ENCODE peak calls at places on chromosomes 7 and 10, in nine cellular contexts. D is body of pancreas, J is GM12865, Q is HCT116, M is heart right ventricle, G is epithelial cell of esophagus, U is Caco-2, R is fibroblast of lung, B is AG04450. V is an unnamed sample.

GRCh38 chr10:4835494-4835918 is 9.5 kb downstream of the AKR1E2 start:
- DNase-seq in D (no peak), J (no peak), Q (no peak), M (no peak), G (no peak), U (no peak), R (no peak), B (no peak), V (no peak)

GRCh38 chr7:101945034-101945758 is 127.8 kb downstream of the CUX1 start:
- DNase-seq in D (no peak), J (no peak), Q (no peak), M (no peak), G (no peak), U (no peak), R (no peak), B (no peak), V (no peak)

GRCh38 chr7:131540491-131541162 is 15.8 kb downstream of the PODXL start:
- DNase-seq in D (peak), J (no peak), Q (no peak), M (no peak), G (no peak), U (no peak), R (no peak), B (no peak), V (no peak)

GRCh38 chr10:113019692-113020424 is 69.8 kb downstream of the TCF7L2 start:
- DNase-seq in D (no peak), J (no peak), Q (no peak), M (no peak), G (no peak), U (peak), R (no peak), B (no peak), V (no peak)

GRCh38 chr7:26117142-26117807 is 34.7 kb upstream of the NFE2L3 start:
- DNase-seq in D (no peak), J (peak), Q (no peak), M (no peak), G (no peak), U (peak), R (no peak), B (no peak), V (no peak)

GRCh38 chr10:112986791-112987190 is 36.7 kb downstream of the TCF7L2 start:
- DNase-seq in D (no peak), J (no peak), Q (no peak), M (no peak), G (peak), U (no peak), R (peak), B (no peak), V (peak)

GRCh38 chr7:101554584-101555268 is 74.4 kb downstream of the MYL10 start:
- DNase-seq in D (peak), J (no peak), Q (no peak), M (no peak), G (no peak), U (no peak), R (no peak), B (no peak), V (no peak)

GRCh38 chr10:48595533-48595932 is 9.3 kb downstream of the ARHGAP22 start:
- DNase-seq in D (no peak), J (no peak), Q (no peak), M (no peak), G (no peak), U (no peak), R (no peak), B (no peak), V (no peak)

GRCh38 chr10:119417852-119418251 is 124.7 kb downstream of the RGS10 start:
- DNase-seq in D (no peak), J (no peak), Q (no peak), M (no peak), G (no peak), U (no peak), R (no peak), B (no peak), V (no peak)

GRCh38 chr7:80885774-80886173 is 33.1 kb downstream of the SEMA3C start:
- DNase-seq in D (no peak), J (no peak), Q (no peak), M (no peak), G (no peak), U (no peak), R (no peak), B (no peak), V (no peak)

DNA sequence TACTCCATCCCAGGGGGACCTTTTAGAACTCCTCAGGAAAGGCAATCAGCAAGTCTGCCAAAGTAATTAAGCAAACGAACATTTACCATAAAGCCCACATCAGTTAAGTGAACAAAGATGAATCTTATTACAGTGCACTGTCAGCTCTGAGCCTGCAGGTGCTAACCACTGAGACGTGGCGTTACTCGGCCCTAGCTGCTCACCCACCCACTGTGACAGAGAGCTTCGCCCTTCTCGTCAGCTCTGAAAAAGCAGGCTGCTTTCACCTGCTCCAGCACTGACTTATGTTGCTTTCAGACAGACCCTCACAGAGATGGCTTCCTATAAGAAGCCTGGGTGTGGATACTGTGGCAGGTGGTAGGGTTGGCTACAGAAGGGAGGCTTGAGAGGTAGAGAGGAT is 57.7 kb upstream of the KCNIP2 start:
- DNase-seq in D (no peak), J (peak), Q (no peak), M (no peak), G (no peak), U (no peak), R (no peak), B (no peak), V (no peak)
- TF ChIP-seq CTCF in D (no peak), J (no peak), Q (no peak), M (no peak), G (no peak), U (no peak), R (no peak), B (no peak), V (no peak)

DNA sequence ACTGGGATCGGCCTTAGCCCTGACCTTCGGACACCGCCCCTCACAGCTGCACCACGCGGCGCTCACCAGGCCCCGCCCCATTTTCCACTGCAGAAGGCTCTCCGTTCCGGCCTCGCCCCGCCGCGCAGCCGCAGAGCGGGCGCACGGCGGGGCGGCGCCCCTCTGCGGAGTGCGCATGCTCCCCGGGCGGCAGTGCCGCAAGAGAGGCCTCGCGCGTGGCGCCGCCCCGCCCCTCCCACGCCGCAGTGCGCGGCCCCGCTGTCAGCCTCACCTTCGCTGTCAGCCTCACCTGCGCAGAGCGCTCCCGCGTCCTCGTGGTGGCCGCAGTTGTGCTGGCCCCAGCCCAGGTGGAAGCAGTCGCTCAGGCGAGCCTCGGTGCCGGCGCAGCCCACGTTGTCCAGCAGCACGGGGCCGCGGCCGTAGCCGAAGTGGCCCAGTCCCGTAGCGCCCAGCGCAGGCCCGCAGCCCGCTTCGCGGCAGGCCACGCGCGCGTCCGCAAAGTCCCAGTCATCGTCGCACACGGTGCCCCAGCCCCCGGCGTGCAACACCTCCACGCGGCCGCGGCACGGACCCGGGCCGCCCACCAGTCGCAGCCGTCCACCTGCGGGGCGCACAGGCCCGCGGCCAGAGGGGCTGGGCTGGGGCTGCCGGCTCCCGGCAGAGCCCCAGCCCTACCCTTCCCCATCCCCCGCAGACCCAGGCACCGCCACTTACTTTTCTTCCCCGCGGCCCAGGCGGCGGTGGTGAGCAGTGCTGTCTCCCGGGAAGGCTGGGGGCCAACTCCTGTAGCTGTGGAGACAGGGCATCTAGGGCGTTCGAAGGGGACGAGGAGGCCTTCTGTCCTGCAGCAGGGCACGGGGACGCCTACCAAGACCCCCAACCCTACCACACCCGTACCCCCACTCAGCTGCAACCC is 16.1 kb downstream of the SSC4D start:
- DNase-seq in D (peak), J (peak), Q (peak), M (peak), G (peak), U (peak), R (peak), B (peak), V (peak)
- TF ChIP-seq CTCF in D (no peak), J (no peak), Q (no peak), M (peak), G (no peak), U (no peak), R (no peak), B (no peak), V (no peak)

GRCh38 chr10:24039897-24040296 is 169.0 kb upstream of the KIAA1217 start:
- DNase-seq in D (peak), J (no peak), Q (no peak), M (no peak), G (no peak), U (no peak), R (no peak), B (no peak), V (no peak)

GRCh38 chr10:24039331-24039730 is 169.6 kb upstream of the KIAA1217 start:
- DNase-seq in D (no peak), J (no peak), Q (no peak), M (no peak), G (no peak), U (no peak), R (no peak), B (no peak), V (no peak)

GRCh38 chr10:24035761-24036160 is 173.2 kb upstream of the KIAA1217 start:
- DNase-seq in D (no peak), J (no peak), Q (no peak), M (no peak), G (no peak), U (no peak), R (no peak), B (no peak), V (no peak)

GRCh38 chr10:24034571-24034970 is 174.4 kb upstream of the KIAA1217 start:
- DNase-seq in D (peak), J (peak), Q (no peak), M (no peak), G (no peak), U (no peak), R (no peak), B (no peak), V (no peak)
- TF ChIP-seq CTCF in D (peak), J (no peak), Q (no peak), M (no peak), G (no peak), U (no peak), R (no peak), B (no peak), V (no peak)

GRCh38 chr7:149799397-149800168 is 26.2 kb upstream of the ZNF467 start:
- DNase-seq in D (peak), J (peak), Q (no peak), M (no peak), G (peak), U (no peak), R (no peak), B (no peak), V (no peak)
- TF ChIP-seq CTCF in D (peak), J (peak), Q (peak), M (peak), G (peak), U (peak), R (peak), B (peak), V (peak)

GRCh38 chr10:77887631-77888355 is 38.8 kb downstream of the DLG5 start:
- DNase-seq in D (no peak), J (no peak), Q (no peak), M (no peak), G (no peak), U (no peak), R (peak), B (no peak), V (peak)

GRCh38 chr10:77889277-77889903 is 37.2 kb downstream of the DLG5 start:
- DNase-seq in D (peak), J (no peak), Q (peak), M (no peak), G (peak), U (peak), R (no peak), B (no peak), V (no peak)

GRCh38 chr10:77888356-77888703 is 38.2 kb downstream of the DLG5 start:
- DNase-seq in D (no peak), J (no peak), Q (no peak), M (no peak), G (no peak), U (no peak), R (no peak), B (no peak), V (no peak)

GRCh38 chr10:77892021-77892739 is 34.4 kb downstream of the DLG5 start:
- DNase-seq in D (no peak), J (no peak), Q (no peak), M (no peak), G (no peak), U (no peak), R (no peak), B (no peak), V (no peak)

GRCh38 chr10:77890097-77890496 is 36.5 kb downstream of the DLG5 start:
- DNase-seq in D (no peak), J (no peak), Q (peak), M (no peak), G (no peak), U (no peak), R (no peak), B (no peak), V (no peak)
- TF ChIP-seq CTCF in D (no peak), J (no peak), Q (peak), M (no peak), G (peak), U (no peak), R (no peak), B (peak), V (peak)

DNA sequence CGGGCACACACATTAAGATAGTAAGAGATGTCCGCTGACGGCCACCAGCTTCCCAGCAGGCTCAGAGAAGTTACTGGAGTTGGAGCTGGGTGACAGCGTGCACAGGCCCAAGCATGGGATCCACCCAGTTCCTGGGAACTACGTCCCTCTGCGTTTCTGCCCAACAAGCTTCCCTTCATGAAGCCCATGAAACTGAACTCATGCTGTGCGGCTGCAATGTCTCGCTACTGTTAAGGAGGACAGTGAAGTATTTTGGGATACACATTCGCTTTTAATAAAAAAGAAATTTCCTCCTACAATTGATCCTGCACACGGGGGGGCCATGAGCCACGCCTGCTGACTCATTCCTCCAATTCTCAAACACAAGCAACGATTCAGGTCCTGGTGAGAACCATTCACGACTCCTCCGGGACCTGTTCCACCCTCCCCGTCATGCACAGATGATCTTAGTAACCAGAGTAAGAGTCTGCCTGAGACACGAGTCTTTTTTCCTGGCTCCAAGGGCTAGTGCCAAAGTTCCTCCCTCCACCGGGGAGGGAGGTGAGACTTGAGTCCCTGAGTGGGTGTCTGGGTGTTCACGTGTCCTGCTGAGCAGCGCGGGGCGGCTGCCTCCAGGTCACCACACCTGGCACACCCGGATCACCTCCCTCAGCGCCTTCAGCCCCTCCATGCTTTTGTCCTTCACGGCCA is 2.6 kb downstream of the PSMG3 start:
- DNase-seq in D (no peak), J (no peak), Q (peak), M (no peak), G (peak), U (no peak), R (peak), B (no peak), V (no peak)
- TF ChIP-seq CTCF in D (no peak), J (no peak), Q (no peak), M (no peak), G (no peak), U (no peak), R (no peak), B (no peak), V (no peak)

V was measured in HFFc6.